ENCODE peak calls at places on chromosomes 7 and 10, in seven cellular contexts. R is T-helper 2 cell; N is Ammon's horn; Y is GM13976; B is substantia nigra; X is NCI-H187; W is activated naive CD4-positive, alpha-beta T cell treated with anti-CD3 and anti-CD28 coated beads for 36 hours. Z is an unnamed sample.

GRCh38 chr7:18761046-18761445 is 265.5 kb downstream of the HDAC9 start:
- DNase-seq in R (no peak), N (no peak), Y (no peak), B (no peak), X (no peak), W (no peak), Z (no peak)

GRCh38 chr10:94364480-94364879 is 1.7 kb upstream of the NOC3L start:
- DNase-seq in R (no peak), N (no peak), Y (no peak), B (no peak), X (no peak), W (no peak), Z (no peak)

GRCh38 chr10:14433147-14433546 is 102.4 kb upstream of the FRMD4A start:
- DNase-seq in R (no peak), N (no peak), Y (no peak), B (no peak), X (no peak), W (no peak), Z (no peak)

GRCh38 chr7:7446616-7447015 is 89.1 kb downstream of the COL28A1 start:
- DNase-seq in R (no peak), N (no peak), Y (no peak), B (no peak), X (no peak), W (no peak), Z (no peak)

GRCh38 chr7:18013936-18014335 is 13.7 kb downstream of the PRPS1L1 start:
- DNase-seq in R (no peak), N (no peak), Y (no peak), B (no peak), X (no peak), W (no peak), Z (no peak)

GRCh38 chr7:114645451-114645850 is 230.8 kb downstream of the FOXP2 start:
- DNase-seq in R (no peak), N (peak; percentile 16), Y (no peak), B (no peak), X (no peak), W (no peak), Z (no peak)

GRCh38 chr10:3239066-3239919 is 66.7 kb upstream of the PITRM1 start:
- DNase-seq in R (peak; percentile 57), N (peak; percentile 78), Y (peak; percentile 84), B (peak; percentile 38), X (no peak), W (peak; percentile 81), Z (peak; percentile 40)

GRCh38 chr10:69232252-69232651 is 12.1 kb downstream of the HKDC1 start:
- DNase-seq in R (no peak), N (no peak), Y (no peak), B (no peak), X (no peak), W (no peak), Z (no peak)

GRCh38 chr7:132380065-132380464 is 196.2 kb downstream of the PLXNA4 start:
- DNase-seq in R (no peak), N (no peak), Y (no peak), B (no peak), X (no peak), W (no peak), Z (no peak)

Z was measured in frontal cortex.